ENCODE peak calls at places on chromosomes 11 and 22, in seven cellular contexts. G is IMR-90, V is neural crest cell, Q is tibial artery, H is heart left ventricle, W is DND-41, A is K562. B is an unnamed sample.

GRCh38 chr11:64164392-64165312 is 1.3 kb downstream of the MACROD1 start:
- DNase-seq in W (peak; percentile 27), H (peak; percentile 69), G (no peak), A (peak; percentile 29), Q (no peak), V (no peak), B (no peak)

GRCh38 chr11:120098503-120099054 is 39.3 kb downstream of the TRIM29 start:
- DNase-seq in G (no peak), H (no peak), Q (no peak), V (no peak), W (no peak), A (no peak), B (no peak)

GRCh38 chr22:19411690-19412045 is 19.9 kb downstream of the HIRA start:
- DNase-seq in A (no peak), Q (no peak), G (no peak), W (no peak), V (no peak), H (no peak), B (no peak)

GRCh38 chr11:818396-819128 is at the start of gene PNPLA2:
- DNase-seq in G (no peak), Q (peak; percentile 63), H (no peak), A (no peak), W (no peak), V (no peak), B (no peak)

GRCh38 chr11:44894217-44894617 is 56.5 kb downstream of the TP53I11 start:
- DNase-seq in H (peak; percentile 83), A (peak; percentile 68), V (peak; percentile 84), W (peak; percentile 49), G (peak; percentile 66), Q (peak; percentile 51), B (no peak)

GRCh38 chr22:19147193-19147780 is 2.8 kb downstream of the GSC2 start:
- DNase-seq in G (no peak), H (no peak), A (no peak), W (no peak), V (no peak), Q (no peak), B (no peak)

GRCh38 chr11:113534625-113535024 is 59.4 kb upstream of the DRD2 start:
- DNase-seq in V (no peak), A (no peak), H (no peak), G (no peak), W (no peak), Q (no peak), B (no peak)

GRCh38 chr11:84468255-84468654 is 1158.9 kb downstream of the DLG2 start:
- DNase-seq in Q (no peak), A (no peak), H (no peak), W (no peak), V (no peak), G (no peak), B (no peak)

GRCh38 chr11:61472282-61472681 is 36.3 kb upstream of the LRRC10B start:
- DNase-seq in V (no peak), Q (peak; percentile 91), H (peak; percentile 78), G (peak; percentile 10), W (no peak), A (no peak), B (no peak)

GRCh38 chr11:20351151-20351550 is 12.4 kb upstream of the HTATIP2 start:
- DNase-seq in V (no peak), W (no peak), Q (no peak), A (no peak), H (no peak), G (no peak), B (no peak)

GRCh38 chr11:63869686-63870085 is 30.8 kb downstream of the MARK2 start:
- DNase-seq in W (peak; percentile 67), G (no peak), H (no peak), Q (no peak), A (no peak), V (no peak), B (no peak)

GRCh38 chr11:112620621-112621394 is 340.4 kb upstream of the NCAM1 start:
- DNase-seq in W (no peak), H (no peak), A (no peak), G (no peak), Q (no peak), V (no peak), B (peak; percentile 61)

GRCh38 chr22:33659423-33659822 is 260.9 kb downstream of the LARGE1 start:
- DNase-seq in H (no peak), A (no peak), G (no peak), V (no peak), Q (peak; percentile 44), W (no peak), B (no peak)

GRCh38 chr22:44086759-44087158 is 62.7 kb downstream of the PARVB start:
- DNase-seq in Q (no peak), H (no peak), W (no peak), A (no peak), V (no peak), G (no peak), B (no peak)

GRCh38 chr11:60915250-60915914 is 1.4 kb downstream of the TMEM109 start:
- DNase-seq in Q (peak; percentile 72), V (no peak), W (peak; percentile 80), H (peak; percentile 75), G (peak; percentile 50), A (peak; percentile 27), B (peak; percentile 73)

GRCh38 chr22:33605686-33606085 is 314.6 kb downstream of the LARGE1 start:
- DNase-seq in H (peak; percentile 80), G (no peak), W (no peak), A (no peak), Q (no peak), V (peak; percentile 2), B (no peak)

GRCh38 chr22:27435839-27436581 is 365.5 kb downstream of the MN1 start:
- DNase-seq in V (peak; percentile 43), H (peak; percentile 85), W (no peak), G (peak; percentile 65), A (no peak), Q (peak; percentile 40), B (no peak)

GRCh38 chr11:2655834-2656622 is 43.8 kb downstream of the KCNQ1OT1 start:
- DNase-seq in H (no peak), V (no peak), W (no peak), G (peak; percentile 51), Q (no peak), A (no peak), B (no peak)

DNA sequence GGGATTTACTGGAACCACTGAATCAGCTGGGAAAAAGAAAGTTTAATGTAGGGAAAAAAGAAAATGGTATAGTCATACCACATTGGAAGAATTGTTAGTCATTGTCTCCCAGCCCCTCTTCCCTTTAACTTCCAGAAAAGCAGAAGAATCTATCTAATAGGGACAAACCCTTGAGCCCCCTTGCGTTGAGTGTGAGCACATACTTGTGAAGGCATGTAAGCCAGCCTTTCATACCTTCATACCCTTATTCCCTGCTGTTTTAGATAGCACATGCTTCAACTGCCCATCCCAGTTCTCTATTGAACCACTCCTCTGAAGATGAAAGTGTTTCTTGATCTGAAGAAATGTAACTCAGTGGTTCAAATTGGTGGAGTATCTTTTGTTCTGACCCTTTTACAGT is 6.6 kb downstream of the TREH start:
- DNase-seq in W (no peak), V (no peak), Q (peak; percentile 1), G (no peak), A (peak; percentile 56), H (no peak), B (no peak)
- TF ChIP-seq CTCF in W (no peak), V (peak; percentile 37), Q (no peak), G (no peak), A (peak; percentile 48), H (no peak), B (peak; percentile 10)

GRCh38 chr11:97610000-97610399 is 1220.2 kb downstream of the JRKL start:
- DNase-seq in A (peak; percentile 15), W (no peak), V (no peak), G (no peak), H (no peak), Q (no peak), B (no peak)
- TF ChIP-seq CTCF in A (peak; percentile 18), W (no peak), V (peak; percentile 28), G (peak; percentile 14), H (no peak), Q (no peak), B (no peak)

DNA sequence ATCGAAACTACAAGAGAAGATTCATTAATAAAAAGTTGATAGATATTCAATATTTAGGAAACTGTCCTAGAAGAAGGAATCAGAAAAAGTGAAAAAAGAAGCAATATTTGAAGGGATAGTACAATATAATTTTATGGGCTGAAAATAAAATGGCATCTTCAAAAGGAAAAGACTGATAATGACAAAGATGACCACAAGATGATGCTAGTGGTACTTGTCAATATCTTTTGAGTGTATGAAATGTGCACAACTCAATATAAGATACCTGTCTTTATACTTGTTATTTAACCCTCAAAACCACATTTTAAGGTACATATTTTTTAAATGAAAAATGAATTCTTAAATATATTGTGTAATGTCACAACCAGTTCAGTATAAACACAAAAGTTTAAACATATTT is 1059.6 kb upstream of the RAG2 start:
- DNase-seq in G (peak; percentile 25), A (no peak), V (no peak), W (no peak), H (no peak), Q (no peak), B (no peak)
- TF ChIP-seq CTCF in G (peak; percentile 56), A (no peak), V (peak; percentile 57), W (peak; percentile 32), H (no peak), Q (peak; percentile 15), B (no peak)

GRCh38 chr22:29578462-29578861 is 2.5 kb downstream of the NIPSNAP1 start:
- DNase-seq in A (no peak), H (no peak), W (no peak), Q (no peak), G (no peak), V (no peak), B (no peak)
- TF ChIP-seq CTCF in A (no peak), H (no peak), W (no peak), Q (no peak), G (no peak), V (no peak), B (no peak)

GRCh38 chr11:4551346-4551979 is 6.5 kb downstream of the OR52M1 start:
- DNase-seq in H (no peak), W (no peak), Q (no peak), A (peak; percentile 17), G (peak; percentile 16), V (no peak), B (no peak)
- TF ChIP-seq CTCF in H (no peak), W (peak; percentile 51), Q (no peak), A (peak; percentile 57), G (peak; percentile 39), V (peak; percentile 35), B (peak; percentile 38)

DNA sequence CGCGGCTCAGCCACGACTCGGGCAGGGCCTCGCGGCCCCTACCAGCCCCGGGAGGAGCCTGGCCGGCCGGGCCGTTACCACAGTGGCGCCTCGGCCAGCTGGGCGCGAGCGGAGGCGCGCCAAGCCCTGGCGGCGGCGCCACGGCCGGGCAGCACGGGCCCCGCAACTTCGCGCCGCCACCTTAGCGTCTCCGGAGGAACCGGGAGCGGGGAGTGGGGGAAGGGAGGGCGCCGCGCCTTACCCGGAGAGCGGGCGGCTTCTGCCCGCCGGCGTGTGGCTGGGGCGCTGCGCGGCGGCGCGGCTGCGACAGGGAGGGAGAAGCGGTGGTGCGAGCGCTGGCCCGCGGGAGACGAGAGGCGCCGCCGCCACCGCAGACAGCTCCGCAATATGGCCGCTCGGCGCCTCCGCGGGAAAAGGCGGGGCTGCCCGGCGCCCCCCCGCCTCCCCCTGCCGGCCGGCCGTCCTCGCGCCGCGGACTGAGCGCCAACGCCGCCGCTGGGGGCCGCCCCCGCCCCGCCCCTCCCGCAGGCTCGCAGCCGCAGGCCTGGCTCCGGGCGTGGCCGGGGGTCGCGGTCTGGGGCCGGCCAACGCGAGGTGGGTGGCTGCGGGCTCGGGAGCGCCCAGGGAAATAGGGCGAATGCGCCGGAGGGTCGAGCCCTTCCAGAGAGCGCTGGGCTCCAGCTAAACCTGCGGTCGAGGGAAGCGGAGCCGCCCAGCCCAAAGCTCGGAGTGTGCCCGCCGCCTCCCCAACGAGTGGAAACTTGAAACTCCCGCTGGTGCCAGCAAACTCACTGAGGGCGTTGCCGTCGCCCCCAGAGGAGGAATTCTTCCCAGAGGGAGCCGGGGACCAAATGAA is at the start of gene RDX:
- DNase-seq in G (peak; percentile 63), V (peak; percentile 65), Q (peak; percentile 59), H (peak; percentile 84), W (peak; percentile 24), A (peak; percentile 86), B (peak; percentile 56)
- TF ChIP-seq CTCF in G (peak; percentile 22), V (peak; percentile 15), Q (no peak), H (no peak), W (no peak), A (no peak), B (no peak)

B was measured in CD14-positive monocyte.